ENCODE peak calls at places on chromosomes 1 and 21, in six cellular contexts. X is stimulated activated CD8-positive, alpha-beta memory T cell treated with anti-CD3 and anti-CD28 coated beads, Interleukin-7, amount 100 ng/mL, for 24 hours; B is stimulated activated CD4-positive, alpha-beta T cell treated with anti-CD3 and anti-CD28 coated beads, Interleukin-15, amount 100 ng/mL, for 24 hours; Y is progenitor cell of endocrine pancreas; F is NCI-H1105; O is T1000. T is an unnamed sample.

GRCh38 chr21:46459356-46460112 is 843 bp downstream of the DIP2A start:
- DNase-seq in X (no peak), B (peak; percentile 27), Y (peak; percentile 21), F (no peak), O (no peak), T (peak; percentile 20)

GRCh38 chr1:165369255-165369848 is 12.8 kb upstream of the LMX1A start:
- DNase-seq in X (peak; percentile 19), B (peak; percentile 68), Y (peak; percentile 61), F (no peak), O (no peak), T (no peak)

GRCh38 chr1:230303822-230304221 is 122.3 kb downstream of the PGBD5 start:
- DNase-seq in X (no peak), B (no peak), Y (no peak), F (no peak), O (no peak), T (no peak)

GRCh38 chr1:93004566-93005251 is 43.4 kb upstream of the DIPK1A start:
- DNase-seq in X (no peak), B (no peak), Y (no peak), F (no peak), O (no peak), T (no peak)

GRCh38 chr1:150186789-150187559 is 37.3 kb downstream of the PLEKHO1 start:
- DNase-seq in X (no peak), B (peak; percentile 14), Y (no peak), F (peak; percentile 48), O (peak; percentile 35), T (peak; percentile 46)

GRCh38 chr1:230113605-230114241 is 46.7 kb downstream of the GALNT2 start:
- DNase-seq in X (no peak), B (no peak), Y (no peak), F (no peak), O (peak; percentile 47), T (no peak)

GRCh38 chr1:47179023-47179987 is 10.5 kb downstream of the PDZK1IP1 start:
- DNase-seq in X (peak; percentile 61), B (peak; percentile 89), Y (peak; percentile 81), F (peak; percentile 90), O (peak; percentile 44), T (peak; percentile 55)

GRCh38 chr1:28297826-28298225 is 31.0 kb upstream of the MED18 start:
- DNase-seq in X (no peak), B (no peak), Y (no peak), F (no peak), O (no peak), T (no peak)

GRCh38 chr1:23556661-23557470 is 2.4 kb downstream of the ID3 start:
- DNase-seq in X (no peak), B (no peak), Y (no peak), F (peak; percentile 28), O (no peak), T (no peak)

GRCh38 chr1:84412316-84412942 is 14.1 kb downstream of the DNASE2B start:
- DNase-seq in X (no peak), B (no peak), Y (no peak), F (no peak), O (no peak), T (no peak)

GRCh38 chr1:244010191-244010590 is 40.9 kb upstream of the ZBTB18 start:
- DNase-seq in X (peak; percentile 3), B (peak; percentile 67), Y (no peak), F (no peak), O (no peak), T (no peak)

GRCh38 chr1:245086389-245086969 is 68.3 kb upstream of the KIF26B start:
- DNase-seq in X (no peak), B (no peak), Y (no peak), F (no peak), O (no peak), T (no peak)

GRCh38 chr21:44654576-44654950 is at the start of gene KRTAP12-4:
- DNase-seq in X (no peak), B (no peak), Y (no peak), F (no peak), O (no peak), T (no peak)

GRCh38 chr1:201350884-201351283 is 26.6 kb downstream of the TNNT2 start:
- DNase-seq in X (no peak), B (no peak), Y (no peak), F (no peak), O (no peak), T (no peak)

GRCh38 chr21:34498623-34499022 is 13.4 kb downstream of the KCNE1 start:
- DNase-seq in X (no peak), B (no peak), Y (no peak), F (peak; percentile 57), O (no peak), T (no peak)

GRCh38 chr21:42721341-42721824 is 68.0 kb downstream of the PDE9A start:
- DNase-seq in X (no peak), B (no peak), Y (no peak), F (no peak), O (no peak), T (no peak)

GRCh38 chr1:15288173-15288926 is 41.3 kb downstream of the FHAD1 start:
- DNase-seq in X (no peak), B (no peak), Y (no peak), F (no peak), O (no peak), T (no peak)

GRCh38 chr21:39109163-39109530 is 74.1 kb downstream of the PSMG1 start:
- DNase-seq in X (no peak), B (no peak), Y (no peak), F (no peak), O (no peak), T (no peak)

GRCh38 chr1:200176181-200176580 is 148.7 kb downstream of the NR5A2 start:
- DNase-seq in X (no peak), B (no peak), Y (no peak), F (no peak), O (no peak), T (no peak)

GRCh38 chr1:101288491-101288944 is 51.7 kb downstream of the S1PR1 start:
- DNase-seq in X (peak; percentile 26), B (peak; percentile 72), Y (peak; percentile 50), F (peak; percentile 73), O (peak; percentile 75), T (no peak)

GRCh38 chr21:33238565-33239255 is 9.0 kb downstream of the IFNAR2 start:
- DNase-seq in X (no peak), B (no peak), Y (no peak), F (no peak), O (no peak), T (no peak)

GRCh38 chr1:35243681-35244080 is 24.8 kb upstream of the ZMYM4 start:
- DNase-seq in X (no peak), B (no peak), Y (no peak), F (peak; percentile 52), O (no peak), T (no peak)

GRCh38 chr21:18529253-18529652 is 125.7 kb upstream of the TMPRSS15 start:
- DNase-seq in X (no peak), B (no peak), Y (no peak), F (peak; percentile 48), O (no peak), T (no peak)

GRCh38 chr1:28830814-28831213 is 18.8 kb downstream of the OPRD1 start:
- DNase-seq in X (no peak), B (no peak), Y (no peak), F (peak; percentile 80), O (no peak), T (no peak)

GRCh38 chr1:31932491-31933316 is 5.5 kb downstream of the PTP4A2 start:
- DNase-seq in X (no peak), B (no peak), Y (no peak), F (no peak), O (no peak), T (no peak)

GRCh38 chr1:156502749-156503671 is 2.4 kb upstream of the MEF2D start:
- DNase-seq in X (no peak), B (no peak), Y (no peak), F (no peak), O (peak; percentile 48), T (no peak)

GRCh38 chr1:116534014-116534739 is 36.6 kb downstream of the CD58 start:
- DNase-seq in X (no peak), B (no peak), Y (no peak), F (no peak), O (no peak), T (no peak)

GRCh38 chr21:44455524-44456206 is 355 bp downstream of the LRRC3 start:
- DNase-seq in X (no peak), B (peak; percentile 55), Y (no peak), F (peak; percentile 30), O (no peak), T (no peak)

GRCh38 chr1:236421850-236422516 is 27.9 kb downstream of the EDARADD start:
- DNase-seq in X (no peak), B (no peak), Y (no peak), F (no peak), O (no peak), T (no peak)

GRCh38 chr1:50106095-50106761 is 2.5 kb upstream of the ELAVL4 start:
- DNase-seq in X (no peak), B (no peak), Y (no peak), F (no peak), O (no peak), T (no peak)

GRCh38 chr1:3275471-3276340 is 178.8 kb upstream of the ARHGEF16 start:
- DNase-seq in X (no peak), B (no peak), Y (no peak), F (no peak), O (no peak), T (no peak)

GRCh38 chr1:158329807-158330206 is 1.5 kb downstream of the CD1B start:
- DNase-seq in X (no peak), B (peak; percentile 40), Y (no peak), F (peak; percentile 49), O (no peak), T (no peak)

GRCh38 chr1:2556277-2557145 is at the start of gene TNFRSF14:
- DNase-seq in X (no peak), B (peak; percentile 77), Y (no peak), F (no peak), O (no peak), T (peak; percentile 62)

GRCh38 chr1:172654535-172654934 is 4.4 kb upstream of the FASLG start:
- DNase-seq in X (no peak), B (peak; percentile 44), Y (no peak), F (no peak), O (peak; percentile 18), T (no peak)

GRCh38 chr1:211831558-211832323 is 1.2 kb upstream of the LPGAT1 start:
- DNase-seq in X (no peak), B (no peak), Y (no peak), F (no peak), O (no peak), T (no peak)

GRCh38 chr1:27372808-27373690 is 1.6 kb downstream of the FCN3 start:
- DNase-seq in X (no peak), B (no peak), Y (no peak), F (no peak), O (no peak), T (no peak)

GRCh38 chr1:7520496-7520895 is 250.6 kb upstream of the VAMP3 start:
- DNase-seq in X (no peak), B (no peak), Y (no peak), F (no peak), O (no peak), T (no peak)

GRCh38 chr1:156391145-156391677 is 22.2 kb downstream of the RHBG start:
- DNase-seq in X (no peak), B (no peak), Y (no peak), F (no peak), O (no peak), T (no peak)

T was measured in activated B cell treated with CpG ODN at 0.5 μM for 24 hours.